ENCODE peak calls at places on chromosome 1, in eight cellular contexts. Q is sciatic nerve, F is activated T-cell treated with anti-CD3 and anti-CD28 coated beads for 1 hour, Y is retinal pigment epithelial cell, D is left colon, T is occipital lobe, W is cardiac muscle cell, E is RCC 7860. O is an unnamed sample.

GRCh38 chr1:36400825-36401601 is 3.3 kb upstream of the LSM10 start:
- DNase-seq in Q (peak; percentile 79), F (peak; percentile 32), Y (no peak), D (peak; percentile 78), T (peak; percentile 20), W (peak; percentile 72), E (no peak), O (no peak)

GRCh38 chr1:174222166-174222949 is 63.0 kb downstream of the RABGAP1L start:
- DNase-seq in Q (no peak), F (no peak), Y (peak; percentile 98), D (no peak), T (no peak), W (peak; percentile 81), E (peak; percentile 88), O (no peak)

GRCh38 chr1:77511440-77511840 is 171.0 kb downstream of the ZZZ3 start:
- DNase-seq in Q (no peak), F (no peak), Y (no peak), D (no peak), T (no peak), W (peak; percentile 82), E (peak; percentile 53), O (no peak)

GRCh38 chr1:48160486-48161132 is 61.9 kb upstream of the SLC5A9 start:
- DNase-seq in Q (no peak), F (no peak), Y (no peak), D (no peak), T (no peak), W (no peak), E (no peak), O (no peak)

GRCh38 chr1:59814180-59814900 is 409 bp upstream of the HOOK1 start:
- DNase-seq in Q (peak; percentile 56), F (peak; percentile 83), Y (peak; percentile 98), D (peak; percentile 92), T (peak; percentile 84), W (peak; percentile 4), E (peak; percentile 95), O (peak; percentile 21)

GRCh38 chr1:110524311-110525249 is 5.6 kb upstream of the KCNA10 start:
- DNase-seq in Q (peak; percentile 65), F (peak; percentile 20), Y (no peak), D (no peak), T (no peak), W (peak; percentile 68), E (peak; percentile 21), O (peak; percentile 21)

GRCh38 chr1:156949127-156949526 is 28.7 kb downstream of the LRRC71 start:
- DNase-seq in Q (peak; percentile 30), F (no peak), Y (no peak), D (no peak), T (no peak), W (no peak), E (no peak), O (no peak)

GRCh38 chr1:188489336-188490112 is 1660.8 kb downstream of the PLA2G4A start:
- DNase-seq in Q (no peak), F (no peak), Y (peak; percentile 37), D (no peak), T (no peak), W (no peak), E (peak; percentile 60), O (peak; percentile 50)

GRCh38 chr1:24903011-24903461 is 27.0 kb downstream of the RUNX3 start:
- DNase-seq in Q (peak; percentile 38), F (no peak), Y (no peak), D (peak; percentile 14), T (no peak), W (no peak), E (no peak), O (no peak)

GRCh38 chr1:182731852-182732575 is 47.6 kb upstream of the RGS8 start:
- DNase-seq in Q (no peak), F (no peak), Y (no peak), D (no peak), T (no peak), W (no peak), E (no peak), O (no peak)

O was measured in NCI-H460.